ENCODE peak calls at places on chromosomes 5 and 9, in eight cellular contexts. One of them, this sample, is unnamed.

GRCh38 chr9:93116049-93116961 is 17.7 kb downstream of the NINJ1 start:
- DNase-seq in C1 segment of cervical spinal cord: peak; percentile 66
- DNase-seq in amniotic stem cell: no peak
- DNase-seq in AG09319: peak; percentile 46
- DNase-seq in AG10803: peak; percentile 75
- DNase-seq in DMS 273 treated with DMSO at 0.1 percent for 48 hours: no peak
- DNase-seq in activated CD8-positive, alpha-beta memory T cell treated with anti-CD3 and anti-CD28 coated beads, Interleukin-2, amount 50 U/mL, for 4 hours: no peak
- DNase-seq in HT-29: peak; percentile 39
- DNase-seq in this sample: no peak

GRCh38 chr9:70601000-70601929 is 186.8 kb upstream of the KLF9 start:
- DNase-seq in C1 segment of cervical spinal cord: peak; percentile 85
- DNase-seq in amniotic stem cell: peak; percentile 97
- DNase-seq in AG09319: peak; percentile 99
- DNase-seq in AG10803: peak; percentile 97
- DNase-seq in DMS 273 treated with DMSO at 0.1 percent for 48 hours: peak; percentile 83
- DNase-seq in activated CD8-positive, alpha-beta memory T cell treated with anti-CD3 and anti-CD28 coated beads, Interleukin-2, amount 50 U/mL, for 4 hours: no peak
- DNase-seq in HT-29: no peak
- DNase-seq in this sample: no peak

GRCh38 chr5:99187611-99188010 is 258.8 kb upstream of the CHD1 start:
- DNase-seq in C1 segment of cervical spinal cord: no peak
- DNase-seq in amniotic stem cell: no peak
- DNase-seq in AG09319: no peak
- DNase-seq in AG10803: no peak
- DNase-seq in DMS 273 treated with DMSO at 0.1 percent for 48 hours: no peak
- DNase-seq in activated CD8-positive, alpha-beta memory T cell treated with anti-CD3 and anti-CD28 coated beads, Interleukin-2, amount 50 U/mL, for 4 hours: no peak
- DNase-seq in HT-29: no peak
- DNase-seq in this sample: no peak

GRCh38 chr9:106432631-106433030 is 430.3 kb upstream of the ZNF462 start:
- DNase-seq in C1 segment of cervical spinal cord: no peak
- DNase-seq in amniotic stem cell: no peak
- DNase-seq in AG09319: no peak
- DNase-seq in AG10803: no peak
- DNase-seq in DMS 273 treated with DMSO at 0.1 percent for 48 hours: no peak
- DNase-seq in activated CD8-positive, alpha-beta memory T cell treated with anti-CD3 and anti-CD28 coated beads, Interleukin-2, amount 50 U/mL, for 4 hours: no peak
- DNase-seq in HT-29: no peak
- DNase-seq in this sample: no peak

GRCh38 chr9:26870292-26870691 is 22.3 kb downstream of the CAAP1 start:
- DNase-seq in C1 segment of cervical spinal cord: no peak
- DNase-seq in amniotic stem cell: no peak
- DNase-seq in AG09319: no peak
- DNase-seq in AG10803: no peak
- DNase-seq in DMS 273 treated with DMSO at 0.1 percent for 48 hours: no peak
- DNase-seq in activated CD8-positive, alpha-beta memory T cell treated with anti-CD3 and anti-CD28 coated beads, Interleukin-2, amount 50 U/mL, for 4 hours: no peak
- DNase-seq in HT-29: no peak
- DNase-seq in this sample: no peak

GRCh38 chr9:107039546-107039945 is 176.6 kb downstream of the ZNF462 start:
- DNase-seq in C1 segment of cervical spinal cord: no peak
- DNase-seq in amniotic stem cell: no peak
- DNase-seq in AG09319: no peak
- DNase-seq in AG10803: peak; percentile 81
- DNase-seq in DMS 273 treated with DMSO at 0.1 percent for 48 hours: no peak
- DNase-seq in activated CD8-positive, alpha-beta memory T cell treated with anti-CD3 and anti-CD28 coated beads, Interleukin-2, amount 50 U/mL, for 4 hours: no peak
- DNase-seq in HT-29: no peak
- DNase-seq in this sample: no peak

GRCh38 chr9:7358876-7359275 is 440.7 kb downstream of the DMAC1 start:
- DNase-seq in C1 segment of cervical spinal cord: no peak
- DNase-seq in amniotic stem cell: no peak
- DNase-seq in AG09319: no peak
- DNase-seq in AG10803: no peak
- DNase-seq in DMS 273 treated with DMSO at 0.1 percent for 48 hours: no peak
- DNase-seq in activated CD8-positive, alpha-beta memory T cell treated with anti-CD3 and anti-CD28 coated beads, Interleukin-2, amount 50 U/mL, for 4 hours: no peak
- DNase-seq in HT-29: no peak
- DNase-seq in this sample: no peak

GRCh38 chr5:98770158-98770910 is 3.1 kb upstream of the RGMB start:
- DNase-seq in C1 segment of cervical spinal cord: peak; percentile 50
- DNase-seq in amniotic stem cell: no peak
- DNase-seq in AG09319: peak; percentile 39
- DNase-seq in AG10803: peak; percentile 73
- DNase-seq in DMS 273 treated with DMSO at 0.1 percent for 48 hours: no peak
- DNase-seq in activated CD8-positive, alpha-beta memory T cell treated with anti-CD3 and anti-CD28 coated beads, Interleukin-2, amount 50 U/mL, for 4 hours: peak; percentile 26
- DNase-seq in HT-29: peak; percentile 62
- DNase-seq in this sample: peak; percentile 20

GRCh38 chr9:4137234-4137633 is 162.6 kb downstream of the GLIS3 start:
- DNase-seq in C1 segment of cervical spinal cord: no peak
- DNase-seq in amniotic stem cell: peak; percentile 38
- DNase-seq in AG09319: peak; percentile 66
- DNase-seq in AG10803: peak; percentile 97
- DNase-seq in DMS 273 treated with DMSO at 0.1 percent for 48 hours: no peak
- DNase-seq in activated CD8-positive, alpha-beta memory T cell treated with anti-CD3 and anti-CD28 coated beads, Interleukin-2, amount 50 U/mL, for 4 hours: no peak
- DNase-seq in HT-29: peak; percentile 81
- DNase-seq in this sample: no peak

GRCh38 chr9:2676466-2676865 is 40.8 kb upstream of the KCNV2 start:
- DNase-seq in C1 segment of cervical spinal cord: no peak
- DNase-seq in amniotic stem cell: no peak
- DNase-seq in AG09319: no peak
- DNase-seq in AG10803: no peak
- DNase-seq in DMS 273 treated with DMSO at 0.1 percent for 48 hours: no peak
- DNase-seq in activated CD8-positive, alpha-beta memory T cell treated with anti-CD3 and anti-CD28 coated beads, Interleukin-2, amount 50 U/mL, for 4 hours: no peak
- DNase-seq in HT-29: peak; percentile 30
- DNase-seq in this sample: no peak

GRCh38 chr5:151750121-151750520 is 8.3 kb downstream of the ATOX1 start:
- DNase-seq in C1 segment of cervical spinal cord: no peak
- DNase-seq in amniotic stem cell: no peak
- DNase-seq in AG09319: no peak
- DNase-seq in AG10803: no peak
- DNase-seq in DMS 273 treated with DMSO at 0.1 percent for 48 hours: no peak
- DNase-seq in activated CD8-positive, alpha-beta memory T cell treated with anti-CD3 and anti-CD28 coated beads, Interleukin-2, amount 50 U/mL, for 4 hours: no peak
- DNase-seq in HT-29: no peak
- DNase-seq in this sample: no peak

This sample was measured in GM12891.